ENCODE peak calls at places on chromosomes 16 and 17, in ten cellular contexts. One of them, this sample, is unnamed.

GRCh38 chr16:83137326-83137770 is 510.6 kb downstream of the CDH13 start:
- DNase-seq in amniotic stem cell: no peak
- DNase-seq in neural crest cell: peak; percentile 23
- DNase-seq in EH: peak; percentile 68
- DNase-seq in fibroblast of the aortic adventitia: peak; percentile 59
- DNase-seq in mesendoderm: no peak
- DNase-seq in activated effector memory CD4-positive, alpha-beta T cell treated with anti-CD3 and anti-CD28 coated beads, Interleukin-2, amount 50 U/mL, for 16 hours: no peak
- DNase-seq in H9: no peak
- DNase-seq in fibroblast of the conjunctiva: no peak
- DNase-seq in nephron progenitor cell: no peak
- DNase-seq in this sample: peak; percentile 87

GRCh38 chr16:31064882-31065461 is 9.1 kb downstream of the ZNF668 start:
- DNase-seq in activated effector memory CD4-positive, alpha-beta T cell treated with anti-CD3 and anti-CD28 coated beads, Interleukin-2, amount 50 U/mL, for 16 hours: no peak
- DNase-seq in H9: no peak
- DNase-seq in neural crest cell: no peak
- DNase-seq in fibroblast of the aortic adventitia: peak; percentile 97
- DNase-seq in nephron progenitor cell: no peak
- DNase-seq in EH: peak; percentile 96
- DNase-seq in fibroblast of the conjunctiva: peak; percentile 90
- DNase-seq in mesendoderm: no peak
- DNase-seq in amniotic stem cell: peak; percentile 64
- DNase-seq in this sample: peak; percentile 94

GRCh38 chr17:6502871-6503509 is 53.4 kb downstream of the PITPNM3 start:
- DNase-seq in fibroblast of the aortic adventitia: no peak
- DNase-seq in amniotic stem cell: no peak
- DNase-seq in activated effector memory CD4-positive, alpha-beta T cell treated with anti-CD3 and anti-CD28 coated beads, Interleukin-2, amount 50 U/mL, for 16 hours: no peak
- DNase-seq in EH: no peak
- DNase-seq in nephron progenitor cell: no peak
- DNase-seq in neural crest cell: no peak
- DNase-seq in mesendoderm: no peak
- DNase-seq in H9: peak; percentile 26
- DNase-seq in fibroblast of the conjunctiva: no peak
- DNase-seq in this sample: no peak

GRCh38 chr17:79435296-79435695 is 175.6 kb downstream of the RBFOX3 start:
- DNase-seq in H9: no peak
- DNase-seq in fibroblast of the aortic adventitia: no peak
- DNase-seq in neural crest cell: no peak
- DNase-seq in amniotic stem cell: no peak
- DNase-seq in mesendoderm: no peak
- DNase-seq in activated effector memory CD4-positive, alpha-beta T cell treated with anti-CD3 and anti-CD28 coated beads, Interleukin-2, amount 50 U/mL, for 16 hours: no peak
- DNase-seq in nephron progenitor cell: no peak
- DNase-seq in fibroblast of the conjunctiva: no peak
- DNase-seq in EH: no peak
- DNase-seq in this sample: no peak

GRCh38 chr17:67293251-67294203 is 48.5 kb upstream of the HELZ start:
- DNase-seq in neural crest cell: peak; percentile 30
- DNase-seq in amniotic stem cell: no peak
- DNase-seq in H9: peak; percentile 93
- DNase-seq in mesendoderm: peak; percentile 83
- DNase-seq in nephron progenitor cell: peak; percentile 66
- DNase-seq in fibroblast of the conjunctiva: peak; percentile 24
- DNase-seq in activated effector memory CD4-positive, alpha-beta T cell treated with anti-CD3 and anti-CD28 coated beads, Interleukin-2, amount 50 U/mL, for 16 hours: peak; percentile 87
- DNase-seq in EH: peak; percentile 46
- DNase-seq in fibroblast of the aortic adventitia: peak; percentile 48
- DNase-seq in this sample: peak; percentile 18

GRCh38 chr16:50263060-50263909 is 3.1 kb upstream of the ADCY7 start:
- DNase-seq in EH: no peak
- DNase-seq in H9: no peak
- DNase-seq in fibroblast of the conjunctiva: no peak
- DNase-seq in neural crest cell: no peak
- DNase-seq in mesendoderm: no peak
- DNase-seq in amniotic stem cell: no peak
- DNase-seq in fibroblast of the aortic adventitia: no peak
- DNase-seq in activated effector memory CD4-positive, alpha-beta T cell treated with anti-CD3 and anti-CD28 coated beads, Interleukin-2, amount 50 U/mL, for 16 hours: peak; percentile 58
- DNase-seq in nephron progenitor cell: no peak
- DNase-seq in this sample: no peak

GRCh38 chr16:86585821-86586611 is 7.7 kb downstream of the FOXL1 start:
- DNase-seq in fibroblast of the aortic adventitia: peak; percentile 85
- DNase-seq in fibroblast of the conjunctiva: no peak
- DNase-seq in mesendoderm: no peak
- DNase-seq in neural crest cell: no peak
- DNase-seq in EH: peak; percentile 97
- DNase-seq in amniotic stem cell: peak; percentile 71
- DNase-seq in activated effector memory CD4-positive, alpha-beta T cell treated with anti-CD3 and anti-CD28 coated beads, Interleukin-2, amount 50 U/mL, for 16 hours: no peak
- DNase-seq in nephron progenitor cell: no peak
- DNase-seq in H9: no peak
- DNase-seq in this sample: peak; percentile 92

GRCh38 chr17:71516149-71516548 is 604.7 kb upstream of the SOX9 start:
- DNase-seq in H9: no peak
- DNase-seq in mesendoderm: no peak
- DNase-seq in activated effector memory CD4-positive, alpha-beta T cell treated with anti-CD3 and anti-CD28 coated beads, Interleukin-2, amount 50 U/mL, for 16 hours: no peak
- DNase-seq in nephron progenitor cell: no peak
- DNase-seq in EH: no peak
- DNase-seq in neural crest cell: no peak
- DNase-seq in fibroblast of the conjunctiva: no peak
- DNase-seq in fibroblast of the aortic adventitia: no peak
- DNase-seq in amniotic stem cell: no peak
- DNase-seq in this sample: no peak

GRCh38 chr17:38579934-38580333 is 25.8 kb downstream of the SRCIN1 start:
- DNase-seq in amniotic stem cell: no peak
- DNase-seq in activated effector memory CD4-positive, alpha-beta T cell treated with anti-CD3 and anti-CD28 coated beads, Interleukin-2, amount 50 U/mL, for 16 hours: no peak
- DNase-seq in EH: peak; percentile 45
- DNase-seq in neural crest cell: no peak
- DNase-seq in H9: peak; percentile 89
- DNase-seq in fibroblast of the aortic adventitia: peak; percentile 9
- DNase-seq in fibroblast of the conjunctiva: peak; percentile 22
- DNase-seq in mesendoderm: peak; percentile 72
- DNase-seq in nephron progenitor cell: peak; percentile 49
- DNase-seq in this sample: no peak

GRCh38 chr16:84730406-84731106 is 30.8 kb downstream of the USP10 start:
- DNase-seq in mesendoderm: peak; percentile 93
- DNase-seq in nephron progenitor cell: no peak
- DNase-seq in H9: no peak
- DNase-seq in activated effector memory CD4-positive, alpha-beta T cell treated with anti-CD3 and anti-CD28 coated beads, Interleukin-2, amount 50 U/mL, for 16 hours: no peak
- DNase-seq in EH: peak; percentile 95
- DNase-seq in amniotic stem cell: peak; percentile 76
- DNase-seq in fibroblast of the aortic adventitia: peak; percentile 97
- DNase-seq in neural crest cell: no peak
- DNase-seq in fibroblast of the conjunctiva: peak; percentile 90
- DNase-seq in this sample: peak; percentile 93

GRCh38 chr17:64459284-64459747 is 10.4 kb downstream of the MILR1 start:
- DNase-seq in fibroblast of the conjunctiva: no peak
- DNase-seq in fibroblast of the aortic adventitia: peak; percentile 51
- DNase-seq in activated effector memory CD4-positive, alpha-beta T cell treated with anti-CD3 and anti-CD28 coated beads, Interleukin-2, amount 50 U/mL, for 16 hours: no peak
- DNase-seq in nephron progenitor cell: no peak
- DNase-seq in H9: no peak
- DNase-seq in mesendoderm: no peak
- DNase-seq in EH: peak; percentile 60
- DNase-seq in amniotic stem cell: no peak
- DNase-seq in neural crest cell: no peak
- DNase-seq in this sample: peak; percentile 61

GRCh38 chr17:2695961-2696760 is 15.4 kb downstream of the CLUH start:
- DNase-seq in amniotic stem cell: no peak
- DNase-seq in fibroblast of the aortic adventitia: no peak
- DNase-seq in neural crest cell: no peak
- DNase-seq in nephron progenitor cell: no peak
- DNase-seq in mesendoderm: no peak
- DNase-seq in fibroblast of the conjunctiva: no peak
- DNase-seq in H9: no peak
- DNase-seq in activated effector memory CD4-positive, alpha-beta T cell treated with anti-CD3 and anti-CD28 coated beads, Interleukin-2, amount 50 U/mL, for 16 hours: peak; percentile 59
- DNase-seq in EH: no peak
- DNase-seq in this sample: no peak

GRCh38 chr17:35449371-35449931 is 885 bp upstream of the SLFN13 start:
- DNase-seq in amniotic stem cell: no peak
- DNase-seq in H9: peak; percentile 42
- DNase-seq in neural crest cell: no peak
- DNase-seq in activated effector memory CD4-positive, alpha-beta T cell treated with anti-CD3 and anti-CD28 coated beads, Interleukin-2, amount 50 U/mL, for 16 hours: no peak
- DNase-seq in fibroblast of the conjunctiva: no peak
- DNase-seq in nephron progenitor cell: peak; percentile 40
- DNase-seq in fibroblast of the aortic adventitia: peak; percentile 21
- DNase-seq in mesendoderm: peak; percentile 42
- DNase-seq in EH: peak; percentile 2
- DNase-seq in this sample: peak; percentile 21

GRCh38 chr17:81409190-81409935 is 14.1 kb downstream of the BAHCC1 start:
- DNase-seq in H9: peak; percentile 78
- DNase-seq in mesendoderm: peak; percentile 68
- DNase-seq in amniotic stem cell: no peak
- DNase-seq in neural crest cell: no peak
- DNase-seq in fibroblast of the aortic adventitia: no peak
- DNase-seq in activated effector memory CD4-positive, alpha-beta T cell treated with anti-CD3 and anti-CD28 coated beads, Interleukin-2, amount 50 U/mL, for 16 hours: no peak
- DNase-seq in fibroblast of the conjunctiva: no peak
- DNase-seq in EH: no peak
- DNase-seq in nephron progenitor cell: no peak
- DNase-seq in this sample: no peak

GRCh38 chr17:12928736-12929135 is 89.1 kb downstream of the ELAC2 start:
- DNase-seq in neural crest cell: no peak
- DNase-seq in EH: peak; percentile 6
- DNase-seq in amniotic stem cell: no peak
- DNase-seq in H9: no peak
- DNase-seq in fibroblast of the aortic adventitia: peak; percentile 14
- DNase-seq in mesendoderm: peak; percentile 56
- DNase-seq in fibroblast of the conjunctiva: no peak
- DNase-seq in nephron progenitor cell: no peak
- DNase-seq in activated effector memory CD4-positive, alpha-beta T cell treated with anti-CD3 and anti-CD28 coated beads, Interleukin-2, amount 50 U/mL, for 16 hours: no peak
- DNase-seq in this sample: peak; percentile 3

GRCh38 chr16:55480228-55480655 is 1.2 kb downstream of the MMP2 start:
- DNase-seq in fibroblast of the conjunctiva: peak; percentile 85
- DNase-seq in mesendoderm: peak; percentile 53
- DNase-seq in amniotic stem cell: peak; percentile 73
- DNase-seq in activated effector memory CD4-positive, alpha-beta T cell treated with anti-CD3 and anti-CD28 coated beads, Interleukin-2, amount 50 U/mL, for 16 hours: no peak
- DNase-seq in H9: peak; percentile 46
- DNase-seq in neural crest cell: peak; percentile 29
- DNase-seq in EH: peak; percentile 93
- DNase-seq in fibroblast of the aortic adventitia: peak; percentile 96
- DNase-seq in nephron progenitor cell: peak; percentile 68
- DNase-seq in this sample: peak; percentile 92

GRCh38 chr17:62913971-62914370 is 52.1 kb upstream of the TANC2 start:
- DNase-seq in fibroblast of the conjunctiva: no peak
- DNase-seq in nephron progenitor cell: no peak
- DNase-seq in fibroblast of the aortic adventitia: no peak
- DNase-seq in amniotic stem cell: no peak
- DNase-seq in EH: no peak
- DNase-seq in neural crest cell: no peak
- DNase-seq in activated effector memory CD4-positive, alpha-beta T cell treated with anti-CD3 and anti-CD28 coated beads, Interleukin-2, amount 50 U/mL, for 16 hours: no peak
- DNase-seq in H9: no peak
- DNase-seq in mesendoderm: no peak
- DNase-seq in this sample: no peak

GRCh38 chr16:83899272-83899897 is 470 bp downstream of the MLYCD start:
- DNase-seq in fibroblast of the aortic adventitia: peak; percentile 56
- DNase-seq in mesendoderm: peak; percentile 79
- DNase-seq in H9: peak; percentile 58
- DNase-seq in activated effector memory CD4-positive, alpha-beta T cell treated with anti-CD3 and anti-CD28 coated beads, Interleukin-2, amount 50 U/mL, for 16 hours: peak; percentile 82
- DNase-seq in nephron progenitor cell: peak; percentile 63
- DNase-seq in neural crest cell: peak; percentile 32
- DNase-seq in fibroblast of the conjunctiva: peak; percentile 10
- DNase-seq in EH: peak; percentile 67
- DNase-seq in amniotic stem cell: no peak
- DNase-seq in this sample: peak; percentile 57

GRCh38 chr16:78198299-78198698 is 98.8 kb downstream of the WWOX start:
- DNase-seq in fibroblast of the aortic adventitia: no peak
- DNase-seq in nephron progenitor cell: no peak
- DNase-seq in amniotic stem cell: no peak
- DNase-seq in EH: no peak
- DNase-seq in neural crest cell: no peak
- DNase-seq in activated effector memory CD4-positive, alpha-beta T cell treated with anti-CD3 and anti-CD28 coated beads, Interleukin-2, amount 50 U/mL, for 16 hours: no peak
- DNase-seq in H9: no peak
- DNase-seq in fibroblast of the conjunctiva: no peak
- DNase-seq in mesendoderm: no peak
- DNase-seq in this sample: no peak

GRCh38 chr17:40374965-40375498 is 10.5 kb upstream of the GJD3 start:
- DNase-seq in fibroblast of the conjunctiva: no peak
- DNase-seq in EH: no peak
- DNase-seq in activated effector memory CD4-positive, alpha-beta T cell treated with anti-CD3 and anti-CD28 coated beads, Interleukin-2, amount 50 U/mL, for 16 hours: no peak
- DNase-seq in H9: no peak
- DNase-seq in amniotic stem cell: no peak
- DNase-seq in fibroblast of the aortic adventitia: no peak
- DNase-seq in mesendoderm: no peak
- DNase-seq in nephron progenitor cell: no peak
- DNase-seq in neural crest cell: no peak
- DNase-seq in this sample: no peak

GRCh38 chr17:27296427-27296979 is 2.6 kb downstream of the WSB1 start:
- DNase-seq in fibroblast of the aortic adventitia: peak; percentile 84
- DNase-seq in neural crest cell: no peak
- DNase-seq in mesendoderm: no peak
- DNase-seq in nephron progenitor cell: no peak
- DNase-seq in amniotic stem cell: peak; percentile 37
- DNase-seq in activated effector memory CD4-positive, alpha-beta T cell treated with anti-CD3 and anti-CD28 coated beads, Interleukin-2, amount 50 U/mL, for 16 hours: no peak
- DNase-seq in fibroblast of the conjunctiva: peak; percentile 38
- DNase-seq in H9: no peak
- DNase-seq in EH: peak; percentile 88
- DNase-seq in this sample: peak; percentile 36

GRCh38 chr17:82204831-82205719 is 7.6 kb downstream of the CCDC57 start:
- DNase-seq in nephron progenitor cell: no peak
- DNase-seq in neural crest cell: no peak
- DNase-seq in EH: peak; percentile 87
- DNase-seq in activated effector memory CD4-positive, alpha-beta T cell treated with anti-CD3 and anti-CD28 coated beads, Interleukin-2, amount 50 U/mL, for 16 hours: peak; percentile 76
- DNase-seq in mesendoderm: no peak
- DNase-seq in amniotic stem cell: peak; percentile 42
- DNase-seq in fibroblast of the aortic adventitia: peak; percentile 60
- DNase-seq in H9: no peak
- DNase-seq in fibroblast of the conjunctiva: peak; percentile 51
- DNase-seq in this sample: peak; percentile 77

GRCh38 chr17:56290486-56291118 is 137.3 kb downstream of the ANKFN1 start:
- DNase-seq in mesendoderm: no peak
- DNase-seq in activated effector memory CD4-positive, alpha-beta T cell treated with anti-CD3 and anti-CD28 coated beads, Interleukin-2, amount 50 U/mL, for 16 hours: no peak
- DNase-seq in fibroblast of the aortic adventitia: no peak
- DNase-seq in nephron progenitor cell: no peak
- DNase-seq in H9: no peak
- DNase-seq in EH: no peak
- DNase-seq in fibroblast of the conjunctiva: no peak
- DNase-seq in neural crest cell: no peak
- DNase-seq in amniotic stem cell: no peak
- DNase-seq in this sample: peak; percentile 38

GRCh38 chr17:7410634-7411426 is 3.2 kb downstream of the NLGN2 start:
- DNase-seq in fibroblast of the aortic adventitia: no peak
- DNase-seq in EH: no peak
- DNase-seq in nephron progenitor cell: no peak
- DNase-seq in mesendoderm: no peak
- DNase-seq in activated effector memory CD4-positive, alpha-beta T cell treated with anti-CD3 and anti-CD28 coated beads, Interleukin-2, amount 50 U/mL, for 16 hours: no peak
- DNase-seq in amniotic stem cell: no peak
- DNase-seq in neural crest cell: no peak
- DNase-seq in fibroblast of the conjunctiva: no peak
- DNase-seq in H9: no peak
- DNase-seq in this sample: no peak

GRCh38 chr17:28878981-28879380 is 18.6 kb downstream of the FLOT2 start:
- DNase-seq in neural crest cell: no peak
- DNase-seq in mesendoderm: peak; percentile 86
- DNase-seq in H9: peak; percentile 94
- DNase-seq in amniotic stem cell: no peak
- DNase-seq in activated effector memory CD4-positive, alpha-beta T cell treated with anti-CD3 and anti-CD28 coated beads, Interleukin-2, amount 50 U/mL, for 16 hours: no peak
- DNase-seq in fibroblast of the aortic adventitia: peak; percentile 35
- DNase-seq in fibroblast of the conjunctiva: peak; percentile 26
- DNase-seq in nephron progenitor cell: peak; percentile 38
- DNase-seq in EH: peak; percentile 59
- DNase-seq in this sample: peak; percentile 44

GRCh38 chr17:16417896-16418683 is 2.7 kb downstream of the TRPV2 start:
- DNase-seq in fibroblast of the aortic adventitia: peak; percentile 46
- DNase-seq in mesendoderm: no peak
- DNase-seq in activated effector memory CD4-positive, alpha-beta T cell treated with anti-CD3 and anti-CD28 coated beads, Interleukin-2, amount 50 U/mL, for 16 hours: no peak
- DNase-seq in amniotic stem cell: no peak
- DNase-seq in H9: no peak
- DNase-seq in nephron progenitor cell: no peak
- DNase-seq in EH: peak; percentile 73
- DNase-seq in fibroblast of the conjunctiva: no peak
- DNase-seq in neural crest cell: no peak
- DNase-seq in this sample: no peak

GRCh38 chr16:84874004-84874435 is 54.2 kb downstream of the CRISPLD2 start:
- DNase-seq in activated effector memory CD4-positive, alpha-beta T cell treated with anti-CD3 and anti-CD28 coated beads, Interleukin-2, amount 50 U/mL, for 16 hours: no peak
- DNase-seq in neural crest cell: no peak
- DNase-seq in nephron progenitor cell: no peak
- DNase-seq in EH: peak; percentile 27
- DNase-seq in mesendoderm: peak; percentile 27
- DNase-seq in fibroblast of the aortic adventitia: no peak
- DNase-seq in amniotic stem cell: no peak
- DNase-seq in fibroblast of the conjunctiva: no peak
- DNase-seq in H9: no peak
- DNase-seq in this sample: no peak

GRCh38 chr16:89565256-89565505 is 4.7 kb downstream of the RPL13 start:
- DNase-seq in fibroblast of the aortic adventitia: no peak
- DNase-seq in neural crest cell: no peak
- DNase-seq in H9: no peak
- DNase-seq in mesendoderm: peak; percentile 82
- DNase-seq in amniotic stem cell: no peak
- DNase-seq in nephron progenitor cell: no peak
- DNase-seq in fibroblast of the conjunctiva: no peak
- DNase-seq in EH: no peak
- DNase-seq in activated effector memory CD4-positive, alpha-beta T cell treated with anti-CD3 and anti-CD28 coated beads, Interleukin-2, amount 50 U/mL, for 16 hours: no peak
- DNase-seq in this sample: no peak

This sample was measured in astrocyte of the spinal cord.